ENCODE peak calls at places on chromosomes 2 and 18, in six cellular contexts. B, S, T, A, M and D are unnamed samples.

GRCh38 chr2:233743464-233744259 is 14.8 kb downstream of the UGT1A3 start:
- DNase-seq in A (no peak), S (no peak), B (no peak), T (no peak), M (no peak), D (no peak)

GRCh38 chr18:37304012-37304680 is 261.5 kb downstream of the CELF4 start:
- DNase-seq in M (no peak), T (no peak), S (no peak), A (no peak), B (no peak), D (no peak)

GRCh38 chr2:217632036-217632435 is 370.8 kb downstream of the TNS1 start:
- DNase-seq in B (no peak), M (no peak), T (no peak), S (no peak), A (no peak), D (no peak)

GRCh38 chr2:224106794-224107193 is 67.7 kb upstream of the SERPINE2 start:
- DNase-seq in S (no peak), A (no peak), M (no peak), B (no peak), T (no peak), D (no peak)

GRCh38 chr2:130986890-130987493 is 106.3 kb downstream of the FAM168B start:
- DNase-seq in T (no peak), M (no peak), A (no peak), S (no peak), B (no peak), D (no peak)

GRCh38 chr18:77177009-77177408 is 44.4 kb upstream of the MBP start:
- DNase-seq in A (no peak), M (no peak), T (no peak), B (no peak), S (peak; percentile 55), D (peak; percentile 14)

GRCh38 chr2:1685957-1686783 is 58.1 kb downstream of the PXDN start:
- DNase-seq in A (peak; percentile 70), M (no peak), S (peak; percentile 80), T (no peak), B (no peak), D (peak; percentile 72)

GRCh38 chr18:28541276-28541930 is 364.5 kb upstream of the CDH2 start:
- DNase-seq in S (no peak), B (no peak), T (no peak), M (no peak), A (no peak), D (peak; percentile 4)

GRCh38 chr2:121898483-121898882 is 143.0 kb downstream of the TSN start:
- DNase-seq in B (no peak), T (no peak), S (peak; percentile 44), A (no peak), M (no peak), D (no peak)

GRCh38 chr2:73089270-73090030 is 17.9 kb upstream of the SFXN5 start:
- DNase-seq in B (no peak), S (peak; percentile 100), T (no peak), M (peak; percentile 90), A (peak; percentile 72), D (peak; percentile 98)

GRCh38 chr2:132420776-132421175 is 4.2 kb downstream of the GPR39 start:
- DNase-seq in A (no peak), T (no peak), S (no peak), M (no peak), B (no peak), D (peak; percentile 53)

GRCh38 chr2:100919316-100919715 is 82.8 kb upstream of the RPL31 start:
- DNase-seq in B (no peak), S (no peak), T (no peak), A (no peak), M (no peak), D (no peak)

GRCh38 chr2:216339456-216340279 is 32.6 kb downstream of the MARCHF4 start:
- DNase-seq in T (no peak), M (no peak), S (peak; percentile 80), B (no peak), A (peak; percentile 55), D (peak; percentile 57)

GRCh38 chr2:222410534-222410933 is 13.8 kb upstream of the SGPP2 start:
- DNase-seq in S (peak; percentile 39), B (no peak), M (no peak), T (no peak), A (peak; percentile 38), D (no peak)

GRCh38 chr2:38090928-38091327 is 15.0 kb upstream of the CYP1B1 start:
- DNase-seq in B (no peak), A (no peak), T (no peak), M (no peak), S (no peak), D (no peak)

GRCh38 chr2:2682700-2683342 is 351.7 kb upstream of the MYT1L start:
- DNase-seq in S (no peak), M (no peak), T (no peak), B (no peak), A (no peak), D (no peak)

GRCh38 chr2:105919191-105919811 is 174.6 kb downstream of the NCK2 start:
- DNase-seq in B (no peak), A (peak; percentile 94), S (peak; percentile 5), M (no peak), T (peak; percentile 60), D (no peak)

GRCh38 chr2:29420484-29420883 is 305.3 kb downstream of the CLIP4 start:
- DNase-seq in A (no peak), T (no peak), M (no peak), S (no peak), B (no peak), D (no peak)

GRCh38 chr18:21740474-21740723 is 193 bp upstream of the MIB1 start:
- DNase-seq in M (no peak), A (peak; percentile 95), T (peak; percentile 100), S (peak; percentile 93), B (no peak), D (no peak)

GRCh38 chr2:38233231-38233983 is 143.7 kb downstream of the ATL2 start:
- DNase-seq in A (no peak), T (no peak), S (peak; percentile 83), B (no peak), M (no peak), D (peak; percentile 48)

GRCh38 chr2:16081316-16082200 is 141.2 kb downstream of the MYCN start:
- DNase-seq in S (no peak), M (no peak), A (no peak), T (no peak), B (no peak), D (no peak)

GRCh38 chr18:45589559-45590041 is 25.7 kb upstream of the SLC14A2 start:
- DNase-seq in T (no peak), B (no peak), A (peak; percentile 46), M (no peak), S (peak; percentile 93), D (no peak)

GRCh38 chr2:109226128-109226527 is 97.1 kb downstream of the SH3RF3 start:
- DNase-seq in M (no peak), A (no peak), S (no peak), B (no peak), T (no peak), D (peak; percentile 58)

GRCh38 chr2:163469561-163469962 is 266.2 kb downstream of the FIGN start:
- DNase-seq in A (no peak), T (no peak), S (peak; percentile 66), B (no peak), M (no peak), D (peak; percentile 27)

GRCh38 chr18:4734021-4734420 is 278.9 kb upstream of the DLGAP1 start:
- DNase-seq in S (no peak), B (no peak), M (no peak), A (no peak), T (no peak), D (no peak)

GRCh38 chr2:26936855-26937254 is 33.6 kb upstream of the MAPRE3 start:
- DNase-seq in M (no peak), S (no peak), T (no peak), A (no peak), B (no peak), D (no peak)
- H3K27me3 ChIP-seq in M (no peaks in the 10 kb centered on the region), S (peaks cover 12% of the 10 kb centered on the region), T (no peaks in the 10 kb centered on the region), A (peaks cover 13% of the 10 kb centered on the region), B (no peaks in the 10 kb centered on the region), D (peaks cover 64% of the 10 kb centered on the region)

GRCh38 chr18:32200766-32201165 is 10.9 kb downstream of the MEP1B start:
- DNase-seq in M (no peak), B (no peak), S (no peak), T (no peak), A (peak; percentile 15), D (peak; percentile 4)
- H3K27ac ChIP-seq in M (no peak overlapping the region), B (no peak overlapping the region), S (no peak overlapping the region), T (no peak overlapping the region), A (no peak overlapping the region), D (no peak overlapping the region)

DNA sequence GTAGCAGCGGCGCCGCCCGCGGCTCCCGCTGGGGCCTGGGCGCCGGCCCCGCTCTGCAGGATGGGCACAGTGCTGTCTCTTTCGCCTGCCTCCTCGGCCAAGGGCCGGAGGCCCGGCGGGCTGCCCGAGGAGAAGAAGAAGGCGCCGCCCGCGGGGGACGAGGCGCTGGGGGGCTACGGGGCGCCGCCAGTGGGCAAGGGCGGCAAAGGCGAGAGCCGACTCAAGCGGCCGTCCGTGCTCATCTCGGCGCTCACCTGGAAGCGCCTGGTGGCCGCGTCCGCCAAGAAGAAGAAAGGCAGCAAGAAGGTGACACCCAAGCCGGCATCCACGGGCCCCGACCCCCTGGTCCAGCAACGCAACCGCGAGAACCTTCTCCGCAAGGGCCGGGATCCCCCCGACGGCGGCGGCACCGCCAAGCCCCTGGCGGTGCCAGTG is 312 bp downstream of the CDK5R2 start:
- DNase-seq in S (no peak), M (no peak), B (no peak), T (no peak), A (no peak), D (no peak)
- H3K27me3 ChIP-seq in S (peaks cover 50% of the 10 kb centered on the region), M (peaks cover 34% of the 10 kb centered on the region), B (peaks cover 17% of the 10 kb centered on the region), T (peaks cover 45% of the 10 kb centered on the region), A (no peaks in the 10 kb centered on the region), D (peaks cover 94% of the 10 kb centered on the region)

GRCh38 chr18:72868666-72869661 is 1.2 kb upstream of the NETO1 start:
- DNase-seq in S (no peak), M (no peak), B (no peak), A (no peak), T (no peak), D (peak; percentile 9)

GRCh38 chr18:72866572-72866900 is 1.3 kb downstream of the NETO1 start:
- DNase-seq in B (no peak), M (no peak), T (no peak), S (no peak), A (no peak), D (no peak)

GRCh38 chr18:72866901-72867701 is 686 bp downstream of the NETO1 start:
- DNase-seq in T (no peak), S (peak; percentile 36), B (no peak), M (no peak), A (no peak), D (peak; percentile 10)

GRCh38 chr18:72869786-72870185 is 2.0 kb upstream of the NETO1 start:
- DNase-seq in S (no peak), T (no peak), M (no peak), A (no peak), B (no peak), D (no peak)

GRCh38 chr18:72867721-72868665 is at the start of gene NETO1:
- DNase-seq in B (no peak), A (no peak), T (no peak), M (no peak), S (peak; percentile 41), D (peak; percentile 10)
- H3K27ac ChIP-seq in B (no peak within 1 kb of the TSS), A (no peak within 1 kb of the TSS), T (no peak within 1 kb of the TSS), M (no peak within 1 kb of the TSS), S (no peak within 1 kb of the TSS), D (no peak within 1 kb of the TSS)